ENCODE peak calls at places on chromosome X, in ten cellular contexts. J, V, H, L, U, D, P, K, Q and X are unnamed samples.

GRCh38 chrX:119646515-119646914 is 40.3 kb upstream of the NKRF start:
- DNase-seq in J (no peak), V (no peak), H (no peak), L (no peak), U (no peak), D (peak; percentile 7), P (no peak), K (no peak), Q (no peak), X (no peak)

GRCh38 chrX:39402158-39402557 is 600.9 kb downstream of the MID1IP1 start:
- DNase-seq in J (no peak), V (no peak), H (no peak), L (no peak), U (no peak), D (no peak), P (no peak), K (no peak), Q (no peak), X (no peak)

GRCh38 chrX:38845426-38845825 is 44.2 kb downstream of the MID1IP1 start:
- DNase-seq in J (no peak), V (no peak), H (no peak), L (no peak), U (no peak), D (no peak), P (no peak), K (no peak), Q (no peak), X (no peak)

GRCh38 chrX:17376381-17377046 is 1.5 kb downstream of the NHS start:
- DNase-seq in J (no peak), V (peak; percentile 21), H (no peak), L (peak; percentile 47), U (peak; percentile 20), D (no peak), P (no peak), K (peak; percentile 20), Q (no peak), X (no peak)

GRCh38 chrX:46621572-46621971 is 48.0 kb downstream of the CHST7 start:
- DNase-seq in J (no peak), V (no peak), H (no peak), L (no peak), U (no peak), D (no peak), P (no peak), K (no peak), Q (no peak), X (no peak)

GRCh38 chrX:38798956-38799355 is 2.3 kb upstream of the MID1IP1 start:
- DNase-seq in J (no peak), V (no peak), H (no peak), L (no peak), U (no peak), D (no peak), P (no peak), K (no peak), Q (no peak), X (no peak)

GRCh38 chrX:84047339-84047738 is 140.7 kb downstream of the RPS6KA6 start:
- DNase-seq in J (no peak), V (no peak), H (no peak), L (peak; percentile 7), U (no peak), D (no peak), P (no peak), K (no peak), Q (no peak), X (no peak)

GRCh38 chrX:153969904-153970397 is 1.7 kb downstream of the HCFC1 start:
- DNase-seq in J (peak; percentile 47), V (no peak), H (no peak), L (no peak), U (no peak), D (no peak), P (no peak), K (peak; percentile 77), Q (no peak), X (no peak)

GRCh38 chrX:16573781-16574180 is 76.2 kb upstream of the S100G start:
- DNase-seq in J (no peak), V (no peak), H (no peak), L (peak; percentile 61), U (no peak), D (no peak), P (no peak), K (no peak), Q (no peak), X (no peak)

GRCh38 chrX:109350051-109350450 is 131.8 kb downstream of the GUCY2F start:
- DNase-seq in J (no peak), V (no peak), H (no peak), L (no peak), U (no peak), D (no peak), P (no peak), K (no peak), Q (no peak), X (no peak)

GRCh38 chrX:3697701-3698279 is 15.7 kb downstream of the PRKX start:
- DNase-seq in J (peak; percentile 25), V (peak; percentile 50), H (no peak), L (peak; percentile 1), U (no peak), D (no peak), P (no peak), K (no peak), Q (no peak), X (no peak)

GRCh38 chrX:153477901-153478300 is 7.5 kb upstream of the HAUS7 start:
- DNase-seq in J (no peak), V (no peak), H (no peak), L (no peak), U (peak; percentile 36), D (no peak), P (no peak), K (no peak), Q (no peak), X (no peak)

GRCh38 chrX:44889824-44890223 is 16.8 kb downstream of the KDM6A start:
- DNase-seq in J (no peak), V (no peak), H (no peak), L (no peak), U (no peak), D (no peak), P (no peak), K (no peak), Q (no peak), X (no peak)

GRCh38 chrX:124421898-124422622 is 75.7 kb downstream of the SH2D1A start:
- DNase-seq in J (no peak), V (no peak), H (no peak), L (peak; percentile 23), U (no peak), D (no peak), P (no peak), K (no peak), Q (no peak), X (peak; percentile 24)

GRCh38 chrX:141936080-141936479 is 32.4 kb downstream of the MAGEC1 start:
- DNase-seq in J (no peak), V (no peak), H (no peak), L (peak; percentile 26), U (no peak), D (no peak), P (no peak), K (no peak), Q (no peak), X (no peak)
- H3K27ac ChIP-seq in J (no peak overlapping the region), V (no peak overlapping the region), H (no peak overlapping the region), L (no peak overlapping the region), U (no peak overlapping the region), D (no peak overlapping the region), P (no peak overlapping the region), K (no peak overlapping the region), Q (no peak overlapping the region), X (no peak overlapping the region)

GRCh38 chrX:41108684-41109205 is 23.5 kb downstream of the USP9X start:
- DNase-seq in J (no peak), V (no peak), H (no peak), L (peak; percentile 47), U (no peak), D (no peak), P (no peak), K (no peak), Q (no peak), X (no peak)
- H3K27ac ChIP-seq in J (no peak overlapping the region), V (no peak overlapping the region), H (no peak overlapping the region), L (no peak overlapping the region), U (no peak overlapping the region), D (no peak overlapping the region), P (no peak overlapping the region), K (no peak overlapping the region), Q (no peak overlapping the region), X (no peak overlapping the region)

GRCh38 chrX:13101439-13102139 is 57.2 kb upstream of the FAM9C start:
- DNase-seq in J (peak; percentile 67), V (peak; percentile 81), H (no peak), L (no peak), U (peak; percentile 82), D (peak; percentile 43), P (peak; percentile 56), K (no peak), Q (peak; percentile 70), X (peak; percentile 80)

GRCh38 chrX:13099121-13099520 is 54.7 kb upstream of the FAM9C start:
- DNase-seq in J (no peak), V (no peak), H (no peak), L (no peak), U (no peak), D (no peak), P (no peak), K (no peak), Q (no peak), X (no peak)

GRCh38 chrX:13103111-13103913 is 58.9 kb upstream of the FAM9C start:
- DNase-seq in J (no peak), V (no peak), H (no peak), L (no peak), U (no peak), D (no peak), P (no peak), K (no peak), Q (no peak), X (no peak)

GRCh38 chrX:13103914-13104274 is 59.5 kb upstream of the FAM9C start:
- DNase-seq in J (no peak), V (no peak), H (no peak), L (no peak), U (no peak), D (no peak), P (no peak), K (no peak), Q (no peak), X (no peak)

GRCh38 chrX:13102636-13103035 is 58.2 kb upstream of the FAM9C start:
- DNase-seq in J (no peak), V (no peak), H (no peak), L (no peak), U (no peak), D (no peak), P (no peak), K (no peak), Q (no peak), X (no peak)
- H3K27ac ChIP-seq in J (peak overlapping the region; percentile 85), V (peak overlapping the region; percentile 68), H (peak overlapping the region; percentile 70), L (no peak overlapping the region), U (peak overlapping the region; percentile 56), D (no peak overlapping the region), P (peak overlapping the region; percentile 60), K (peak overlapping the region; percentile 56), Q (no peak overlapping the region), X (peak overlapping the region; percentile 80)

GRCh38 chrX:148647666-148648065 is 147.2 kb downstream of the AFF2 start:
- DNase-seq in J (no peak), V (no peak), H (no peak), L (peak; percentile 38), U (no peak), D (no peak), P (no peak), K (no peak), Q (no peak), X (no peak)
- H3K27ac ChIP-seq in J (no peak overlapping the region), V (no peak overlapping the region), H (no peak overlapping the region), L (no peak overlapping the region), U (no peak overlapping the region), D (no peak overlapping the region), P (no peak overlapping the region), K (no peak overlapping the region), Q (no peak overlapping the region), X (no peak overlapping the region)